ENCODE peak calls at places on chromosomes 13 and 19, in nine cellular contexts. K is tibial nerve, E is ovary, Q is HepG2, S is A549, L is stomach, Z is suprapubic skin, A is upper lobe of left lung, T is H1. Y is an unnamed sample.
A peak's percentile ranks its signal among the peaks of the same experiment; 100 is the strongest.

GRCh38 chr13:25329706-25330105 is 28.3 kb downstream of the NUP58 start:
- DNase-seq in T (no peak), Z (no peak), S (no peak), A (no peak), L (no peak), K (no peak), E (no peak), Q (no peak), Y (no peak)

GRCh38 chr13:65461590-65461989 is 1768.5 kb downstream of the PCDH9 start:
- DNase-seq in Q (no peak), Z (no peak), T (peak; percentile 41), S (no peak), L (no peak), E (no peak), A (no peak), K (no peak), Y (no peak)

GRCh38 chr13:67258482-67258881 is 28.3 kb upstream of the PCDH9 start:
- DNase-seq in L (no peak), Q (no peak), T (peak; percentile 50), S (no peak), E (no peak), K (no peak), A (no peak), Z (no peak), Y (no peak)

GRCh38 chr19:2747349-2747748 is 7.5 kb upstream of the SLC39A3 start:
- DNase-seq in S (no peak), L (no peak), Z (no peak), E (no peak), A (no peak), K (no peak), Q (no peak), T (no peak), Y (no peak)

GRCh38 chr19:1672038-1672768 is 19.8 kb upstream of the TCF3 start:
- DNase-seq in Z (no peak), S (peak; percentile 31), A (peak; percentile 92), T (peak; percentile 81), Q (no peak), E (no peak), K (no peak), L (no peak), Y (no peak)

GRCh38 chr19:30442715-30443114 is 70.5 kb downstream of the ZNF536 start:
- DNase-seq in A (no peak), K (no peak), T (no peak), L (no peak), Q (no peak), E (no peak), S (no peak), Z (no peak), Y (no peak)

GRCh38 chr19:47187023-47187655 is 43.9 kb downstream of the BBC3 start:
- DNase-seq in Z (no peak), S (no peak), Q (no peak), T (no peak), L (no peak), K (no peak), E (no peak), A (no peak), Y (no peak)

GRCh38 chr13:75864718-75865117 is 228.6 kb downstream of the LMO7 start:
- DNase-seq in A (no peak), K (no peak), Z (no peak), E (no peak), L (no peak), S (no peak), Q (peak; percentile 35), T (no peak), Y (no peak)

GRCh38 chr19:35106898-35107540 is 8.6 kb upstream of the FXYD3 start:
- DNase-seq in E (no peak), L (no peak), T (no peak), K (no peak), S (no peak), Z (no peak), Q (no peak), A (no peak), Y (no peak)
- H3K27ac ChIP-seq in E (no peak overlapping the region), L (peak overlapping the region; percentile 72), T (no peak overlapping the region), K (peak overlapping the region; percentile 85), S (no peak overlapping the region), Z (peak overlapping the region; percentile 79), Q (peak overlapping the region; percentile 56), A (no peak overlapping the region), Y (peak overlapping the region; percentile 33)

GRCh38 chr13:46166947-46167610 is 14.9 kb downstream of the LCP1 start:
- DNase-seq in L (no peak), T (no peak), K (no peak), Q (no peak), S (no peak), E (no peak), A (no peak), Z (no peak), Y (no peak)
- TF ChIP-seq POLR2A in L (no peak), T (no peak), K (no peak), Q (no peak), S (no peak), E (no peak), A (no peak), Z (no peak), Y (no peak)

GRCh38 chr19:15684828-15685227 is 11.9 kb downstream of the CYP4F12 start:
- DNase-seq in A (no peak), T (no peak), Z (no peak), L (no peak), Q (no peak), E (no peak), S (no peak), K (no peak), Y (no peak)
- TF ChIP-seq EP300 in A (no peak), T (no peak), Z (no peak), L (no peak), Q (no peak), E (no peak), S (no peak), K (no peak), Y (no peak)

DNA sequence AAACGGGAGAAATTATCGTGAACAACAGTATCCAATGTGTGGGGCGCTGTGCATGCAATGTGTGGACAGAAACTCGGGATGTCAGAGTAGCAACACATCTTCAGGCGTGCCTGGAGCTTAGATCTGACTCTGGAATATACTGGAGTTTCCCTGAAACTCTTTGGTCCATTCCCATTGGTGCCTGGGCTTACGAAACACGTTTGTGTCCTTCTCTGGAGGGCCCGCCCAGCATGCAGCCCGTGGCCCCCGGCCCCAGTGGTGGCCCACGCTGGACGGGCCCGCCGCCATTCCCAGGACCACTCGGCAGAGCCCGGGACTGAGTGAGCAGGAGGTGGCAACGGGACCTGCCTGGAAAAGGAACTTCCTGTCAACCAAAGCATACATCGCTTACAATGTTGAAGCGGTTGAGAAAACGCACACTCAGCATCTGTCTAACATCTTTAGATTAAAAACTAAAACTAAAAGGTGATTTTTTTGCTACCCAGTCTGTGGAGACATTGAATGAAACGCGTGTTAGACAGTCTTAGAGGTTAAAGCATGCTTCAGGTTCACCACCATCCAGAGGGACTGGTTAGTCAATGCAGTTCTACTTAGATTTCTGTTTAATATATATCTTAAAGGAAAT is 19.3 kb upstream of the TIMM44 start:
- DNase-seq in Z (no peak), T (no peak), Q (no peak), S (no peak), L (no peak), K (no peak), E (no peak), A (no peak), Y (no peak)
- H3K27ac ChIP-seq in Z (no peak overlapping the region), T (no peak overlapping the region), Q (peak overlapping the region; percentile 37), S (no peak overlapping the region), L (no peak overlapping the region), K (no peak overlapping the region), E (no peak overlapping the region), A (no peak overlapping the region), Y (no peak overlapping the region)

GRCh38 chr19:49560358-49560900 is 19.9 kb downstream of the NOSIP start:
- DNase-seq in Q (no peak), E (no peak), L (no peak), K (no peak), Z (no peak), A (no peak), T (no peak), S (no peak), Y (no peak)
- TF ChIP-seq POLR2A in Q (no peak), E (no peak), L (no peak), K (no peak), Z (no peak), A (no peak), T (no peak), S (no peak), Y (no peak)